ENCODE peak calls at places on chromosomes 6 and 20, in nine cellular contexts. L, S, Q, Y, O, P, A, F and K are unnamed samples.

GRCh38 chr6:154284313-154284853 is 72.2 kb downstream of the IPCEF1 start:
- DNase-seq in P (no peak), F (no peak), Y (no peak), L (no peak), O (no peak), Q (no peak), S (no peak), A (no peak), K (no peak)

GRCh38 chr20:57346477-57346876 is 4.6 kb upstream of the RAE1 start:
- DNase-seq in Y (no peak), Q (peak), L (peak), O (peak), F (peak), A (no peak), S (peak), P (peak), K (peak)

GRCh38 chr20:50267041-50267865 is 76.6 kb downstream of the CEBPB start:
- DNase-seq in S (no peak), L (peak), F (no peak), Q (no peak), O (no peak), Y (no peak), A (no peak), P (peak), K (peak)

GRCh38 chr20:49483706-49484101 is 1.2 kb upstream of the KCNB1 start:
- DNase-seq in O (no peak), A (no peak), Y (no peak), P (no peak), L (no peak), S (no peak), F (no peak), Q (no peak), K (no peak)

GRCh38 chr6:38997128-38997761 is 51.3 kb upstream of the GLP1R start:
- DNase-seq in F (no peak), Q (no peak), O (peak), S (peak), L (no peak), P (peak), A (no peak), Y (no peak), K (no peak)

GRCh38 chr20:7080472-7080871 is 313.0 kb downstream of the BMP2 start:
- DNase-seq in Y (no peak), S (no peak), P (no peak), O (no peak), F (no peak), L (no peak), Q (no peak), A (no peak), K (no peak)

GRCh38 chr6:2630362-2630761 is 120.4 kb downstream of the MYLK4 start:
- DNase-seq in Y (no peak), P (peak), L (peak), Q (peak), A (no peak), S (no peak), O (no peak), F (peak), K (peak)

GRCh38 chr6:4575724-4576123 is 200.5 kb upstream of the CDYL start:
- DNase-seq in S (no peak), L (no peak), A (no peak), P (no peak), Y (no peak), F (no peak), O (no peak), Q (no peak), K (no peak)

GRCh38 chr20:44928595-44928994 is 18.7 kb downstream of the PABPC1L start:
- DNase-seq in O (no peak), F (no peak), Q (no peak), S (no peak), L (no peak), P (no peak), Y (no peak), A (no peak), K (no peak)

GRCh38 chr6:163438940-163439335 is 24.4 kb downstream of the QKI start:
- DNase-seq in L (no peak), P (no peak), F (no peak), O (peak), S (no peak), A (no peak), Y (no peak), Q (no peak), K (peak)

GRCh38 chr20:40563296-40563950 is 125.6 kb downstream of the MAFB start:
- DNase-seq in L (no peak), F (no peak), P (peak), S (no peak), O (no peak), Y (no peak), A (no peak), Q (no peak), K (peak)

GRCh38 chr6:127971945-127972391 is 71.1 kb upstream of the THEMIS start:
- DNase-seq in P (peak), F (no peak), O (no peak), A (no peak), S (no peak), Y (no peak), Q (peak), L (no peak), K (no peak)

GRCh38 chr6:134002821-134003220 is 49.6 kb downstream of the SLC2A12 start:
- DNase-seq in F (no peak), P (no peak), Y (no peak), S (no peak), O (no peak), Q (no peak), L (no peak), A (no peak), K (no peak)

GRCh38 chr20:63625771-63626423 is 1.0 kb downstream of the GMEB2 start:
- DNase-seq in Y (no peak), L (no peak), P (peak), O (no peak), Q (no peak), A (no peak), S (no peak), F (no peak), K (peak)

GRCh38 chr20:62774762-62775161 is 21.5 kb upstream of the MRGBP start:
- DNase-seq in Q (no peak), L (no peak), F (no peak), O (no peak), P (no peak), A (no peak), S (no peak), Y (no peak), K (no peak)

GRCh38 chr6:79421707-79422484 is 115.3 kb downstream of the LCA5 start:
- DNase-seq in O (no peak), L (peak), F (peak), A (no peak), Q (peak), S (no peak), P (peak), Y (no peak), K (no peak)